ENCODE peak calls at places on chromosome 5, in ten cellular contexts. Q is sigmoid colon, S is body of pancreas, O is HepG2, H is NB4, I is adrenal gland, L is endothelial cell of umbilical vein, V is prostate gland, K is ovary, G is IMR-90. A is an unnamed sample.

GRCh38 chr5:95406426-95407093 is 15.4 kb downstream of the FAM81B start:
- DNase-seq in L (peak), G (no peak), V (no peak), O (no peak), S (peak), K (no peak), Q (no peak), H (no peak), I (peak), A (no peak)

GRCh38 chr5:125536582-125536981 is 790.1 kb upstream of the ZNF608 start:
- DNase-seq in I (no peak), V (no peak), L (no peak), Q (no peak), K (no peak), H (no peak), O (no peak), G (peak), S (no peak), A (no peak)

GRCh38 chr5:134975078-134975715 is 7.5 kb downstream of the CATSPER3 start:
- DNase-seq in I (peak), V (no peak), S (no peak), L (no peak), K (no peak), O (peak), G (peak), H (peak), Q (no peak), A (no peak)

GRCh38 chr5:164051745-164052144 is 546.3 kb downstream of the MAT2B start:
- DNase-seq in S (no peak), H (no peak), V (no peak), I (no peak), Q (no peak), L (no peak), G (peak), K (no peak), O (no peak), A (no peak)

GRCh38 chr5:91146221-91146620 is 236.9 kb downstream of the ARRDC3 start:
- DNase-seq in K (no peak), L (no peak), S (no peak), H (peak), G (peak), Q (no peak), I (no peak), O (no peak), V (no peak), A (no peak)

GRCh38 chr5:114387433-114387832 is 25.6 kb downstream of the KCNN2 start:
- DNase-seq in Q (no peak), O (no peak), S (no peak), I (no peak), L (no peak), K (no peak), V (no peak), H (no peak), G (no peak), A (no peak)

GRCh38 chr5:79255786-79256557 is 20.0 kb downstream of the JMY start:
- DNase-seq in O (peak), K (no peak), L (peak), H (no peak), I (peak), G (peak), Q (no peak), V (no peak), S (peak), A (no peak)

GRCh38 chr5:95060100-95060499 is 224.8 kb downstream of the MCTP1 start:
- DNase-seq in K (no peak), V (no peak), L (no peak), G (no peak), O (no peak), S (no peak), I (no peak), Q (no peak), H (no peak), A (no peak)

GRCh38 chr5:144247131-144247530 is 76.5 kb downstream of the KCTD16 start:
- DNase-seq in V (no peak), O (no peak), G (no peak), K (no peak), L (no peak), S (no peak), H (no peak), I (no peak), Q (no peak), A (no peak)

GRCh38 chr5:178672635-178673034 is 45.8 kb upstream of the CLK4 start:
- DNase-seq in V (no peak), G (no peak), O (no peak), Q (no peak), S (no peak), L (no peak), K (no peak), I (no peak), H (no peak), A (no peak)

GRCh38 chr5:103475629-103476240 is 86.9 kb downstream of the NUDT12 start:
- DNase-seq in K (no peak), L (peak), I (no peak), G (peak), V (no peak), H (peak), Q (no peak), S (no peak), O (peak), A (no peak)

GRCh38 chr5:144691936-144692335 is 521.3 kb downstream of the KCTD16 start:
- DNase-seq in I (no peak), K (no peak), S (no peak), O (no peak), H (no peak), L (no peak), V (no peak), G (peak), Q (no peak), A (no peak)

GRCh38 chr5:41908374-41909079 is 4.4 kb downstream of the RIMOC1 start:
- DNase-seq in Q (no peak), V (no peak), S (no peak), K (no peak), I (no peak), H (peak), L (no peak), O (no peak), G (peak), A (no peak)

GRCh38 chr5:6719896-6720560 is 6.8 kb downstream of the TENT4A start:
- DNase-seq in V (no peak), S (no peak), O (no peak), K (peak), I (peak), Q (no peak), H (no peak), G (peak), L (no peak), A (peak)

GRCh38 chr5:125409101-125409495 is 662.7 kb upstream of the ZNF608 start:
- DNase-seq in K (no peak), H (no peak), S (no peak), I (no peak), G (peak), V (no peak), O (no peak), L (no peak), Q (no peak), A (no peak)

GRCh38 chr5:28468121-28468520 is 1429.7 kb upstream of the CDH9 start:
- DNase-seq in V (no peak), H (peak), K (no peak), S (no peak), G (no peak), Q (no peak), O (no peak), I (no peak), L (no peak), A (no peak)

GRCh38 chr5:179873711-179874110 is 15.1 kb upstream of the MRNIP start:
- DNase-seq in Q (no peak), O (no peak), K (no peak), I (no peak), L (no peak), V (no peak), H (no peak), G (no peak), S (no peak), A (no peak)

GRCh38 chr5:175261098-175261497 is 182.9 kb downstream of the DRD1 start:
- DNase-seq in K (no peak), L (no peak), Q (no peak), V (no peak), O (no peak), H (no peak), I (no peak), G (peak), S (no peak), A (no peak)

DNA sequence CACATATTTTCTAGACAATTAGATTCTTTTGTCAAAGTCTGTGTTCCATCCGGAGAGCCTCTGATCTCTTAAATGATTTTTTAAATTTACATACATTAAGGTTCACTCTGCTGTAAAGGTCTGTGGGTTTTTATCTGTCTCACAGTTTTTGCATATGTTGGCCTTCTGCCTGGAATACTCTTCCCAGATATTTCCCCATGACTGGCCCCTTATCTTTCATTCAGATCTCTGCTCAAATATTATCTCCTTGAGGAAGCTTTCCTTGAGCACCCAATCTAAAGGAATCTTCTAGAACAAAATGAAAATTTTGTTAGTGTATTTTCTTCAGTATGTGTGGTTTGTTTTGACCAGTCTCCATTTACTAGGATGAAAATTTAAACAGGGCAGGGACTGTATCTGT is 26.3 kb downstream of the FAF2 start:
- DNase-seq in S (no peak), H (no peak), V (no peak), O (no peak), G (peak), K (no peak), Q (no peak), L (no peak), I (no peak), A (no peak)
- TF ChIP-seq CTCF in S (no peak), H (no peak), V (no peak), O (no peak), G (no peak), K (no peak), Q (no peak), L (no peak), I (no peak), A (no peak)

DNA sequence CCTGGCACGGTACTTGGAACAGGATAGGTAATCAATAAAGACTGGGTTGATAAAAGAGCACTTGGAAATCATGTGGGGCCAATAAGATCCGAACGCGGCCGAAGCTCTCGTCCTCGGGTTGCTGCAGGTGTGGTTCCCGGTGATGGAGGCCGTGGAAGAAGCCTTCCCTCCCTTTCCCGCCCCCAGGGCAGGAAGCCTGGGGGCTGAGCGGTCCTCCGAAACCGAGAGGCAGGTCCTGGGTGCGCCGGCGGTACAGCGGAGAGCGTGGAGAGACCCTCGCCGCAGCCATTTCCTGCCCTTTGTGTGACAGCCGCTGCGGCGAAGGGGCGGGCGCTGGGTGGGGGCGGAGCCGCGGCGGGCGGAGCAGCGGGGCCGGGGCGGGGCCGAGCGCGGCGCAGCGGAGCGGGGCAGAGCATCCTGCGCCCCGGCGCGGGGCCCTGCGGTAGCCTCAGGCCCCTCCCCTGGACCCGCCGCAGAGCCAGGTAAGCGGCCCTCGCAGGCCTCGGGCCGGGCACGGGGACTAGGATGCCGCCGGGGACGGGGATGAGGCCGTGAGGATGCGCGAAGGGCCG is at the start of gene CYFIP2:
- DNase-seq in I (peak), Q (peak), O (no peak), G (peak), K (peak), L (peak), H (peak), V (peak), S (peak), A (no peak)
- TF ChIP-seq POLR2A in I (peak), Q (no peak), O (no peak), G (no peak), K (no peak), L (no peak), H (peak), V (no peak), S (no peak), A (no peak)

GRCh38 chr5:148632978-148633377 is 21.3 kb downstream of the HTR4 start:
- DNase-seq in I (no peak), V (no peak), L (no peak), Q (no peak), H (no peak), S (no peak), G (no peak), K (no peak), O (no peak), A (no peak)

GRCh38 chr5:148635321-148636083 is 18.8 kb downstream of the HTR4 start:
- DNase-seq in K (no peak), V (no peak), L (no peak), H (no peak), Q (no peak), O (no peak), G (no peak), I (no peak), S (no peak), A (no peak)

GRCh38 chr5:148639081-148639480 is 15.2 kb downstream of the HTR4 start:
- DNase-seq in S (no peak), I (no peak), H (no peak), G (no peak), Q (no peak), V (no peak), O (no peak), K (no peak), L (no peak), A (no peak)

GRCh38 chr5:148632280-148632679 is 22.0 kb downstream of the HTR4 start:
- DNase-seq in I (no peak), S (no peak), O (no peak), G (no peak), H (no peak), K (no peak), L (no peak), V (no peak), Q (no peak), A (no peak)

DNA sequence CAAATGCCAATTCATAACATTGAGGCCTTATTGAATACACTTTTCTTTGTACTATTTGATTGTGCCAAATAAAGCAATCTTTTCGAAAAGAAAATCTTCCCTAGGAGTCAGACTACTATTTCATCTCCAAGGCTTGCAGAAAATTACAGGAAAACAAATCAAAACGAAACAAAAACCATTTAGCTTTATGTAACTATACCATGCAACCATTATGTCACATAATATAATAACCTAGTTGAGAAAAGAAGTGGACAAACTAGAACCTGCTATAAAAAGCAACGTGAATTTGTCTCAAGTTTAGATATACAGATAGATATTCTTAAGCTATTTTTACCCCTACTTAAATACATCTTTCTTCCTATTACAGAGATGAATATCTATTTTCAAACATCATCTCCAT is 18.0 kb downstream of the HTR4 start:
- DNase-seq in G (no peak), H (no peak), L (no peak), K (no peak), Q (no peak), S (no peak), V (no peak), I (no peak), O (no peak), A (no peak)
- H3K4me3 ChIP-seq in G (no peak), H (no peak), L (no peak), K (no peak), Q (no peak), S (no peak), V (no peak), I (no peak), O (no peak), A (no peak)

DNA sequence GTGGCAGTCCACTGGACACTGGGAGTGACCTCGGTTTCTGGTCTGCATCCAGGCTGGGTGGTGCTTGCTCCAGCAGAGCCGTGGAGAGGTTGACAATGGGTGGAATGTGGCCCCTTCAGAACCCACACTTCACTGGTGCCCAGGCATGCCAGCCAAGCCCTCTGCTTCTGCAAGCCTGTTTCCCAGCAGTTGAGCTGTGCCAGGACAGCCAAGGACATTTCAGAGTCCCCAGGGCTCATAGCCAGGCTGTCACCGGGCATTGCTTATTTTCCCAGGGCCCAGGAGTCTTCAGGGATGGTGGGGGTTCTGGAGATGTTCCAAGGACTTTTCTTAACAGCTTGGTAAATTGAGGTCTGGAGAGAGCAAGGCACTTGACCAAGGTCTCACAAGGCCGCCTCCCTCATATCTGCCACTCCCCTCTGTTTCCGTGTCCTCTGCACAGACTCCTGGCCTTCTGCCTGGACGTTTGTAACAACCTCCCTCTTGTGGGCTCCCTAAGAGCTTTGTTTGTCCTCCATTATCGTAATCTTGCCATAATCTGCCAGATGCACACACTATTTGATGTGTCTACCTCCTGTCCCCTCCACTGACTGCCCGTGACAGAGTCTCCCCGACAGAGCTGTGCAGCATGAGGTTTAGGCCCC is 3.8 kb upstream of the NDST1 start:
- DNase-seq in K (no peak), O (peak), L (peak), Q (peak), V (peak), S (peak), I (peak), G (no peak), H (no peak), A (no peak)
- TF ChIP-seq CTCF in K (no peak), O (no peak), L (no peak), Q (no peak), V (no peak), S (no peak), I (no peak), G (no peak), H (no peak), A (no peak)

GRCh38 chr5:168290902-168291280 is 554 bp upstream of the WWC1 start:
- DNase-seq in K (no peak), I (no peak), H (no peak), G (no peak), V (no peak), S (no peak), O (no peak), L (no peak), Q (no peak), A (no peak)

GRCh38 chr5:168292783-168293696 is 1.6 kb downstream of the WWC1 start:
- DNase-seq in I (no peak), S (no peak), V (no peak), O (no peak), Q (no peak), L (no peak), H (no peak), G (no peak), K (no peak), A (no peak)

GRCh38 chr5:168288349-168289245 is 2.8 kb upstream of the WWC1 start:
- DNase-seq in L (no peak), K (no peak), S (peak), G (no peak), O (peak), V (peak), H (no peak), Q (no peak), I (no peak), A (no peak)

GRCh38 chr5:168291961-168292782 is 727 bp downstream of the WWC1 start:
- DNase-seq in S (peak), L (no peak), G (peak), V (no peak), Q (no peak), H (no peak), I (no peak), K (no peak), O (no peak), A (no peak)

DNA sequence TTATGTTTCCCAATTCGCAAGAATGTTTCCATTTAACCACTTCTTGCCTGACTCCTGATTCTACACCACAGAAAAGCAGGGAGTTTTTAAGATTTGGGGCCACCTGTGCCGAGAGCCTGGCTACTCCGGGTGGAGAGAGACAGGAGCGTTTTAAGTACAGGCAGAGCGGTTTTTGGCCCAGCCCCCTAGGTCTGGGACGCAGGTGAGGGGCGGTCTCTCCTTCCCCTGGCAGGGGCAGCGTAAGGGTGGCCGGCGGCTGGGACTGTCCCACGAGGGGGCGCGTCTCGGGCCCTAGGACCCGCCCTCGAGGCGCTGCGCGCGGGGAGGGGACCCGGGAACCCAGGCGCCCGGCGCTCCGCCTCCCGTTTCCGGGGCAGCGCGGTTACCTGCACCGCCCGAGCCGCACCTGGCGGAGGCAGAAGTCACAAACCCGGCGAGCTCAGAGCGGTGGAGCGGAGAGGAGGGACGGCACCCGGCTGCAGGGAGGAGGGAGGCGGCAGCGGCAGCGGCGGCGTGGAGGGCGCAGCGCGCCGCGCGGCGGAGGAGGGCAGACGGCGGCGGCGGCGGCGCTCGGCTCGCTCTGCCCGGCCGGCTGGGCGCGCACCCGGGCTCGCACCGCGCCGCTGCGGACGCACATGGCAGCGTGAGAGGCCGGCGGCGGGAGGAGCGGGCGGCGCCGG is at the start of gene WWC1:
- DNase-seq in Q (no peak), S (peak), V (peak), K (no peak), G (peak), O (peak), I (no peak), L (no peak), H (no peak), A (peak)
- TF ChIP-seq POLR2A in Q (no peak), S (peak), V (peak), K (no peak), G (no peak), O (no peak), I (no peak), L (no peak), H (no peak), A (no peak)

GRCh38 chr5:112420111-112420864 is 1.2 kb upstream of the EPB41L4A start:
- DNase-seq in K (peak), V (peak), S (peak), Q (peak), H (peak), L (peak), G (peak), O (peak), I (peak), A (peak)
- H3K4me3 ChIP-seq in K (peak), V (peak), S (peak), Q (peak), H (no peak), L (peak), G (peak), O (peak), I (no peak), A (peak)

GRCh38 chr5:108093186-108093585 is 288.7 kb downstream of the FBXL17 start:
- DNase-seq in S (no peak), H (peak), G (peak), K (no peak), I (no peak), Q (no peak), O (no peak), L (peak), V (no peak), A (no peak)
- TF ChIP-seq CTCF in S (no peak), H (peak), G (peak), K (no peak), I (peak), Q (no peak), O (no peak), L (peak), V (no peak), A (no peak)

GRCh38 chr5:139285651-139286392 is 7.7 kb upstream of the MATR3 start:
- DNase-seq in G (no peak), L (no peak), I (no peak), K (no peak), H (no peak), S (no peak), Q (no peak), O (no peak), V (no peak), A (no peak)
- TF ChIP-seq POLR2A in G (no peak), L (peak), I (no peak), K (no peak), H (no peak), S (no peak), Q (no peak), O (peak), V (no peak), A (no peak)

GRCh38 chr5:126865299-126865698 is 88.4 kb downstream of the LMNB1 start:
- DNase-seq in K (no peak), V (no peak), S (no peak), H (no peak), G (peak), I (no peak), L (peak), O (no peak), Q (no peak), A (no peak)
- H3K4me3 ChIP-seq in K (no peak), V (no peak), S (no peak), H (no peak), G (no peak), I (no peak), L (no peak), O (no peak), Q (no peak), A (no peak)

GRCh38 chr5:172641359-172642045 is 439 bp downstream of the NEURL1B start:
- DNase-seq in G (no peak), O (no peak), K (peak), Q (peak), I (no peak), S (no peak), L (no peak), V (no peak), H (no peak), A (no peak)
- TF ChIP-seq CTCF in G (peak), O (peak), K (no peak), Q (peak), I (no peak), S (no peak), L (no peak), V (no peak), H (no peak), A (no peak)

A was measured in lower leg skin.